ENCODE peak calls at places on chromosomes 7 and 10, in eight cellular contexts. E is RWPE1; H is GM12865; N is fibroblast of pulmonary artery; I is WTC11; U is upper lobe of right lung; Z is activated CD8-positive, alpha-beta T cell treated with anti-CD3 and anti-CD28 coated beads for 36 hours; L is SK-N-SH. F is an unnamed sample.

GRCh38 chr10:57336339-57336738 is 931.4 kb downstream of the IPMK start:
- DNase-seq in I (no peak), U (no peak), E (no peak), Z (no peak), H (no peak), N (no peak), L (no peak), F (no peak)

GRCh38 chr7:992742-993607 is 10.0 kb downstream of the CYP2W1 start:
- DNase-seq in U (peak; percentile 99), L (peak; percentile 98), N (peak; percentile 96), E (peak; percentile 85), Z (peak; percentile 96), H (peak; percentile 98), I (peak; percentile 99), F (peak; percentile 91)

GRCh38 chr7:857661-858060 is 18.7 kb upstream of the GET4 start:
- DNase-seq in I (no peak), L (no peak), Z (no peak), E (no peak), N (no peak), U (no peak), H (no peak), F (no peak)

GRCh38 chr7:123675092-123675473 is 19.4 kb downstream of the LMOD2 start:
- DNase-seq in I (no peak), L (no peak), Z (no peak), H (no peak), N (peak; percentile 69), E (peak; percentile 71), U (no peak), F (no peak)

GRCh38 chr10:128979405-128979804 is 487.6 kb upstream of the MGMT start:
- DNase-seq in H (no peak), I (no peak), N (no peak), U (no peak), E (no peak), L (no peak), Z (no peak), F (no peak)

GRCh38 chr7:6375346-6376101 is 72.2 kb downstream of the DAGLB start:
- DNase-seq in L (no peak), I (no peak), Z (peak; percentile 31), E (no peak), H (peak; percentile 44), N (peak; percentile 49), U (no peak), F (no peak)

GRCh38 chr7:101114492-101114891 is 12.4 kb upstream of the SERPINE1 start:
- DNase-seq in Z (no peak), H (no peak), L (no peak), I (no peak), N (no peak), U (no peak), E (no peak), F (no peak)

GRCh38 chr10:71880425-71881306 is 29.6 kb upstream of the PSAP start:
- DNase-seq in N (no peak), U (no peak), Z (no peak), L (peak; percentile 83), I (no peak), E (no peak), H (no peak), F (no peak)

GRCh38 chr7:11784808-11785536 is 47.0 kb downstream of the THSD7A start:
- DNase-seq in H (no peak), Z (no peak), I (no peak), L (no peak), U (no peak), E (no peak), N (no peak), F (no peak)

DNA sequence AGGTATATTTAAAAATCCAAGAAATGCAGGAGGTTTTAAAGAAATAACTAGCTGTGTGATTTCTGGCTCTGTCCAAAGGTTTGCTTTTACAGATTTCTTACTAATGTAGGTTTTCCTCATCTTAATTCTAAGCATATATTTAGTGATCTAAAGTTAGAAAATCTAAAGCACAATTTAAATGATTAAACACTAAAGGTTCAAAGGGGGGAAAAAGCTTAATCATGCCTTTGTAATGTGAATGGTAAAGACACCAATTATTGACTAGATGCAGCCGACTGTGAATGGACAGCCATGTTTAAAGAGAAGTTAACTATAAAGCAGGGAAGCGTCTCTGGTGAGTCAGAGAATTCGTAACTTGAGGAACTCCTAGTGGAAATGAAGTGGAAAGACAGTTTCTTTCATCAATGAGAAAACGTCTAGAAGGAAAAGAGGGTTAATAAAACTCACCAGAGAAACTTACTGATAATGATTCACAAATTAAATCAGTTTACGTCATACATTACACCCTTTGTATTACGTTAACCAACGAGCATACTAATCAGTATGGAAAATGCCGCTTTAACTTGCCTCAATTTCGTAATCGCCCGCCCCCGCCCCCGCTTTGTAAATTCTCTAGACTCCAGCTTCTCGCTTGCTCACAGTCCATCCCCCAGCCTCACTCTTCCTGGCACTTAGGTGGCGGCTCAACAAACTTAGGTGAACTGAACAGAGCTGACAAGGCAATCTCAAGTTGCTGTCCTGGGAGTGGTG is 1.1 kb upstream of the HBP1 start:
- DNase-seq in Z (peak; percentile 88), U (no peak), I (no peak), N (peak; percentile 94), L (peak; percentile 52), H (peak; percentile 35), E (peak; percentile 70), F (no peak)
- TF ChIP-seq CTCF in Z (no peak), U (peak; percentile 55), I (no peak), N (peak; percentile 48), L (peak; percentile 64), H (peak; percentile 10), E (peak; percentile 56), F (peak; percentile 4)

GRCh38 chr10:113300628-113301027 is 252.2 kb upstream of the HABP2 start:
- DNase-seq in E (no peak), I (no peak), L (no peak), U (no peak), H (peak; percentile 37), Z (no peak), N (no peak), F (no peak)

GRCh38 chr10:113302062-113302461 is 250.8 kb upstream of the HABP2 start:
- DNase-seq in H (no peak), L (no peak), U (no peak), I (no peak), N (no peak), E (no peak), Z (no peak), F (no peak)

GRCh38 chr10:113298616-113299015 is 254.2 kb upstream of the HABP2 start:
- DNase-seq in N (no peak), L (no peak), I (no peak), H (no peak), Z (no peak), U (no peak), E (no peak), F (no peak)

GRCh38 chr10:113303747-113304146 is 249.1 kb upstream of the HABP2 start:
- DNase-seq in Z (no peak), U (no peak), N (peak; percentile 43), I (no peak), H (no peak), L (no peak), E (no peak), F (no peak)

GRCh38 chr10:113301342-113301984 is 251.4 kb upstream of the HABP2 start:
- DNase-seq in L (no peak), H (no peak), Z (peak; percentile 23), E (no peak), U (no peak), N (no peak), I (peak; percentile 57), F (no peak)
- TF ChIP-seq CTCF in L (no peak), H (no peak), Z (no peak), E (no peak), U (no peak), N (no peak), I (no peak), F (no peak)

DNA sequence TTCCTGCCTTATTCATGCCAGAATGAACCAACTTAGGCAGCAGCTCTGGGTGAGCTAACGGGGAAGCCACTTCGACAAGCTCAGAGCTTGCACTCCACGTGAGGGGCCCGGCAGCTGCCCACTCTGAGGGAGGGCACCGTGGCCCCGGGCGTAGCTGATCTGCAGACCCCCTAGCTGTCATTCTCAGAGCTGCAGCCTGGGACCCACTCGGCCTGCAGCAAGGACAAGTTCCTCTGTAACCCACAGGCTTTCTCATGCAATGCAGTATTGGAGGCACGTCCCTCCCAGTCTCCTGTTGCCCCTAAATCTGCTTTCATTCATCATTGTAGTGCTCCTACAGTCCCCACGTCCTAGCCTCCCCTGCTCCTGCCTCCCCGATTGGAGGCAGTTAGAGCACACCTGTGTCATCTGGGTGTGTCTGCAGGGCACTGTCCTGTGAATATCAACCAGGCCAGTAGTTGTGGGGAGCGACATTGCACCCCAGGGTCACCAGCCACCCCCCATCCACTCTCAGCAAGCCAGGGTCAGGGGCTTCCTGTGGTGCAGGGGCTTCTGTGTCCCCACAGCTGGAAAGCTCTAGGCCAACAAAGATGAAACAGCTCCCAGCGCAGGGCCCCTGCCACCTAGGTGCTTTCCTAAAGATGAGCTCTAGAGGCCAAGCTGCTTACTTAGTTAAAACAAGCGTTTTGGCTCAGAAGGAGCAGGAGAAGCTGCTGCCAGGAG is 333.7 kb downstream of the ADARB2 start:
- DNase-seq in Z (no peak), N (no peak), I (peak; percentile 53), H (no peak), L (no peak), U (no peak), E (no peak), F (no peak)
- TF ChIP-seq CTCF in Z (no peak), N (no peak), I (no peak), H (peak; percentile 11), L (no peak), U (no peak), E (no peak), F (no peak)

GRCh38 chr7:150751702-150752101 is 14.5 kb downstream of the GIMAP5 start:
- DNase-seq in L (no peak), N (no peak), U (no peak), E (no peak), H (no peak), Z (peak; percentile 51), I (no peak), F (no peak)

GRCh38 chr7:150753239-150753638 is 16.0 kb downstream of the GIMAP5 start:
- DNase-seq in E (no peak), I (no peak), H (no peak), Z (no peak), U (no peak), N (no peak), L (no peak), F (no peak)

GRCh38 chr7:150755473-150756099 is 18.4 kb downstream of the GIMAP5 start:
- DNase-seq in I (no peak), Z (peak; percentile 87), U (no peak), H (peak; percentile 83), N (no peak), E (no peak), L (no peak), F (no peak)

GRCh38 chr7:150754950-150755349 is 17.7 kb downstream of the GIMAP5 start:
- DNase-seq in L (no peak), H (no peak), N (no peak), E (no peak), U (no peak), Z (peak; percentile 38), I (no peak), F (no peak)

DNA sequence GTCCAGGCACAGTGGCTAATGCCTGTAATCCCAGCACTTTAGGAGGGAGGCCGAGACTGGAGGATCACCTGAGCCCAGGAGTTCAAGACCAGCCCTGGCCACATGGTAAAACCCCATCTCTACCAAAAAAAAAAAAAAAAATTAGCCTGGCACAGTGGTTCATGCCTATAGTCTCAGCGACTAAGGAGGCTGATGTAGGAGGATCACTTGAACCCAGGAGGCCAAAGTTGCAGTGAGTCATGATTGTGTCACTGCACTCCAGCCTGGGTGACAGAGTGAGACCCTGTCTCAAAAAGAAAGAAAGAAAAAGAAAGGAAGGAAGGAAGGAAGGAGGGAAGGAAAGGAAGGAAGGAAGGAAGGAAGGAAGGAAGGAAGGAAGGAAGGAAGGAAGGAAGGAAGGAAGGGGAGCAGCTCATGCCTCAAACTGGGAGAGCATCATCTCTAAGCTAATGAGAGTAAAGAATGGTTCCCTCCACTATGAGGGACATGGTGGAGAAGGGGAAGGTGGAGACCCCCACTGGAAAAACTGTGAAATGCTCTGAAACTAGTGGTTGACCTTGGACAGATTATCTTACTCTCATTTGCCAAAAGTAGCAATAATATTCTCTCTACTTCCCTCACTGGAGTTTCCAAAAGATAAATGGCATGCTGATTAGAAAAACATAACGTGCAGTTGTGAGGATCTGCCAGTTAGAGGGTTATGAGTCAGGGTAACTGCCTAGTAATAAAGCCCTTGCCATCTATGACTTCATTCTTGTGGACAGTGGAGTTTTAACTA is 16.8 kb downstream of the GIMAP5 start:
- DNase-seq in N (peak; percentile 3), E (no peak), U (no peak), H (peak; percentile 67), Z (peak; percentile 60), L (peak; percentile 68), I (no peak), F (peak; percentile 38)
- TF ChIP-seq CTCF in N (no peak), E (no peak), U (peak; percentile 30), H (peak; percentile 51), Z (no peak), L (peak; percentile 45), I (peak; percentile 26), F (peak; percentile 38)